ENCODE peak calls at places on chromosome 10, in five cellular contexts. S, T, N, B and Z are unnamed samples.

GRCh38 chr10:87842220-87842641 is 21.1 kb downstream of the KLLN start:
- DNase-seq in S (no peak), T (no peak), N (no peak), B (no peak), Z (no peak)

GRCh38 chr10:93904901-93905300 is 11.1 kb downstream of the SLC35G1 start:
- DNase-seq in S (no peak), T (no peak), N (no peak), B (no peak), Z (no peak)

GRCh38 chr10:6713120-6713519 is 133.0 kb upstream of the PRKCQ start:
- DNase-seq in S (no peak), T (no peak), N (no peak), B (no peak), Z (no peak)

GRCh38 chr10:130194194-130194990 is 58.2 kb downstream of the GLRX3 start:
- DNase-seq in S (no peak), T (no peak), N (no peak), B (no peak), Z (no peak)

GRCh38 chr10:120209124-120209523 is 247.9 kb upstream of the PLPP4 start:
- DNase-seq in S (no peak), T (no peak), N (no peak), B (no peak), Z (no peak)

GRCh38 chr10:29621161-29621560 is 13.6 kb downstream of the SVIL start:
- DNase-seq in S (no peak), T (no peak), N (peak), B (no peak), Z (no peak)

GRCh38 chr10:114028425-114028824 is 15.2 kb upstream of the ADRB1 start:
- DNase-seq in S (no peak), T (no peak), N (no peak), B (no peak), Z (no peak)

GRCh38 chr10:26737730-26738129 is 40.2 kb downstream of the PDSS1 start:
- DNase-seq in S (no peak), T (peak), N (peak), B (peak), Z (no peak)

GRCh38 chr10:69567920-69568319 is 5.3 kb downstream of the NEUROG3 start:
- DNase-seq in S (peak), T (no peak), N (peak), B (no peak), Z (no peak)

GRCh38 chr10:125627646-125628045 is 55.3 kb downstream of the TEX36 start:
- DNase-seq in S (no peak), T (no peak), N (no peak), B (no peak), Z (no peak)

GRCh38 chr10:89846276-89846630 is 144.9 kb downstream of the KIF20B start:
- DNase-seq in S (no peak), T (no peak), N (no peak), B (no peak), Z (no peak)

GRCh38 chr10:110420401-110421193 is 77.1 kb upstream of the DUSP5 start:
- DNase-seq in S (no peak), T (no peak), N (no peak), B (no peak), Z (peak)